ENCODE peak calls at places on chromosomes 3 and 15, in seven cellular contexts. One of them, this sample, is unnamed.

GRCh38 chr3:17730318-17730967 is 12.0 kb downstream of the TBC1D5 start:
- DNase-seq in IMR-90: peak
- DNase-seq in coronary artery: no peak
- DNase-seq in aorta: no peak
- DNase-seq in CD4-positive, alpha-beta T cell: no peak
- DNase-seq in neuronal stem cell: no peak
- DNase-seq in foreskin keratinocyte: no peak
- DNase-seq in this sample: peak

GRCh38 chr15:26028086-26028740 is 165.1 kb upstream of the ATP10A start:
- DNase-seq in IMR-90: no peak
- DNase-seq in coronary artery: no peak
- DNase-seq in aorta: no peak
- DNase-seq in CD4-positive, alpha-beta T cell: no peak
- DNase-seq in neuronal stem cell: no peak
- DNase-seq in foreskin keratinocyte: no peak
- DNase-seq in this sample: peak

GRCh38 chr3:122356402-122356801 is 26.6 kb downstream of the MIX23 start:
- DNase-seq in IMR-90: peak
- DNase-seq in coronary artery: no peak
- DNase-seq in aorta: no peak
- DNase-seq in CD4-positive, alpha-beta T cell: peak
- DNase-seq in neuronal stem cell: peak
- DNase-seq in foreskin keratinocyte: no peak
- DNase-seq in this sample: peak

GRCh38 chr3:69214241-69214640 is 91.8 kb upstream of the LMOD3 start:
- DNase-seq in IMR-90: no peak
- DNase-seq in coronary artery: no peak
- DNase-seq in aorta: no peak
- DNase-seq in CD4-positive, alpha-beta T cell: no peak
- DNase-seq in neuronal stem cell: no peak
- DNase-seq in foreskin keratinocyte: no peak
- DNase-seq in this sample: no peak

GRCh38 chr3:56792201-56792600 is 9.5 kb downstream of the ARHGEF3 start:
- DNase-seq in IMR-90: no peak
- DNase-seq in coronary artery: no peak
- DNase-seq in aorta: no peak
- DNase-seq in CD4-positive, alpha-beta T cell: no peak
- DNase-seq in neuronal stem cell: no peak
- DNase-seq in foreskin keratinocyte: no peak
- DNase-seq in this sample: no peak

GRCh38 chr3:133573629-133574194 is at the start of gene CDV3:
- DNase-seq in IMR-90: no peak
- DNase-seq in coronary artery: peak
- DNase-seq in aorta: no peak
- DNase-seq in CD4-positive, alpha-beta T cell: no peak
- DNase-seq in neuronal stem cell: no peak
- DNase-seq in foreskin keratinocyte: no peak
- DNase-seq in this sample: no peak

GRCh38 chr15:78149805-78150751 is 916 bp downstream of the IDH3A start:
- DNase-seq in IMR-90: no peak
- DNase-seq in coronary artery: no peak
- DNase-seq in aorta: no peak
- DNase-seq in CD4-positive, alpha-beta T cell: no peak
- DNase-seq in neuronal stem cell: no peak
- DNase-seq in foreskin keratinocyte: no peak
- DNase-seq in this sample: peak

GRCh38 chr3:15744176-15744575 is 53.6 kb downstream of the ANKRD28 start:
- DNase-seq in IMR-90: no peak
- DNase-seq in coronary artery: no peak
- DNase-seq in aorta: no peak
- DNase-seq in CD4-positive, alpha-beta T cell: no peak
- DNase-seq in neuronal stem cell: no peak
- DNase-seq in foreskin keratinocyte: no peak
- DNase-seq in this sample: no peak

GRCh38 chr15:77025941-77026411 is 31.1 kb downstream of the PSTPIP1 start:
- DNase-seq in IMR-90: no peak
- DNase-seq in coronary artery: peak
- DNase-seq in aorta: peak
- DNase-seq in CD4-positive, alpha-beta T cell: no peak
- DNase-seq in neuronal stem cell: no peak
- DNase-seq in foreskin keratinocyte: no peak
- DNase-seq in this sample: no peak

GRCh38 chr15:67190813-67191212 is 63.6 kb downstream of the AAGAB start:
- DNase-seq in IMR-90: peak
- DNase-seq in coronary artery: no peak
- DNase-seq in aorta: no peak
- DNase-seq in CD4-positive, alpha-beta T cell: no peak
- DNase-seq in neuronal stem cell: no peak
- DNase-seq in foreskin keratinocyte: no peak
- DNase-seq in this sample: no peak

GRCh38 chr3:27596334-27596841 is 112.2 kb upstream of the SLC4A7 start:
- DNase-seq in IMR-90: peak
- DNase-seq in coronary artery: no peak
- DNase-seq in aorta: no peak
- DNase-seq in CD4-positive, alpha-beta T cell: no peak
- DNase-seq in neuronal stem cell: no peak
- DNase-seq in foreskin keratinocyte: no peak
- DNase-seq in this sample: no peak

GRCh38 chr15:84915011-84915958 is 30.8 kb downstream of the SLC28A1 start:
- DNase-seq in IMR-90: peak
- DNase-seq in coronary artery: peak
- DNase-seq in aorta: peak
- DNase-seq in CD4-positive, alpha-beta T cell: no peak
- DNase-seq in neuronal stem cell: no peak
- DNase-seq in foreskin keratinocyte: peak
- DNase-seq in this sample: peak

GRCh38 chr15:76181705-76182107 is 121.9 kb downstream of the TMEM266 start:
- DNase-seq in IMR-90: no peak
- DNase-seq in coronary artery: no peak
- DNase-seq in aorta: no peak
- DNase-seq in CD4-positive, alpha-beta T cell: no peak
- DNase-seq in neuronal stem cell: no peak
- DNase-seq in foreskin keratinocyte: no peak
- DNase-seq in this sample: no peak

GRCh38 chr3:46970391-46971091 is 6.0 kb downstream of the CCDC12 start:
- DNase-seq in IMR-90: no peak
- DNase-seq in coronary artery: no peak
- DNase-seq in aorta: no peak
- DNase-seq in CD4-positive, alpha-beta T cell: no peak
- DNase-seq in neuronal stem cell: no peak
- DNase-seq in foreskin keratinocyte: no peak
- DNase-seq in this sample: no peak

GRCh38 chr3:22714758-22715157 is 488.4 kb upstream of the UBE2E2 start:
- DNase-seq in IMR-90: no peak
- DNase-seq in coronary artery: no peak
- DNase-seq in aorta: no peak
- DNase-seq in CD4-positive, alpha-beta T cell: no peak
- DNase-seq in neuronal stem cell: no peak
- DNase-seq in foreskin keratinocyte: no peak
- DNase-seq in this sample: no peak

GRCh38 chr3:113231391-113231790 is 20.0 kb downstream of the BOC start:
- DNase-seq in IMR-90: peak
- DNase-seq in coronary artery: no peak
- DNase-seq in aorta: no peak
- DNase-seq in CD4-positive, alpha-beta T cell: no peak
- DNase-seq in neuronal stem cell: no peak
- DNase-seq in foreskin keratinocyte: peak
- DNase-seq in this sample: no peak
- H3K27ac ChIP-seq in IMR-90: no peak
- H3K27ac ChIP-seq in coronary artery: no peak
- H3K27ac ChIP-seq in aorta: no peak
- H3K27ac ChIP-seq in CD4-positive, alpha-beta T cell: no peak
- H3K27ac ChIP-seq in neuronal stem cell: no peak
- H3K27ac ChIP-seq in foreskin keratinocyte: peak
- H3K27ac ChIP-seq in this sample: no peak

DNA sequence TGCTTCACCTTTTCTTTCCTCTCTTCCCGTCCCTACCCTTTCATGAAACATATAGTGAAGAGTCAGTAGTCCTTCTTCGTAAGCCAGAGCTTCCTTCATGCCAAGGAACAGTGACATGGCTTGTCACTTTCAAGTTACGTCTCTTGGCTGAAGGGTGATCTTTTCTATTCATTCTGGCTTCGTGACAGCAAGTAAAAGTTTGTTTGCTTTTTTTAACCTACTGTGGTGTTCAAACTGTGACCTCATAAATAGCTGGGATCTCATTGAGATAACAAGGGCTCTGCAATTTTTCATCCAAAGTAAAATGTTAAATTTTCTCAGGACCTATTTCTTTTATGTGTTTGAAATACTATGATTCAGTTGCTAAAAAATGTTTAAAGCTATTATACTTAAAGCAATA is 10.5 kb downstream of the CDIN1 start:
- DNase-seq in IMR-90: peak
- DNase-seq in coronary artery: no peak
- DNase-seq in aorta: no peak
- DNase-seq in CD4-positive, alpha-beta T cell: no peak
- DNase-seq in neuronal stem cell: no peak
- DNase-seq in foreskin keratinocyte: no peak
- DNase-seq in this sample: no peak
- H3K27ac ChIP-seq in IMR-90: no peak
- H3K27ac ChIP-seq in coronary artery: no peak
- H3K27ac ChIP-seq in aorta: peak
- H3K27ac ChIP-seq in CD4-positive, alpha-beta T cell: no peak
- H3K27ac ChIP-seq in neuronal stem cell: no peak
- H3K27ac ChIP-seq in foreskin keratinocyte: no peak
- H3K27ac ChIP-seq in this sample: no peak

DNA sequence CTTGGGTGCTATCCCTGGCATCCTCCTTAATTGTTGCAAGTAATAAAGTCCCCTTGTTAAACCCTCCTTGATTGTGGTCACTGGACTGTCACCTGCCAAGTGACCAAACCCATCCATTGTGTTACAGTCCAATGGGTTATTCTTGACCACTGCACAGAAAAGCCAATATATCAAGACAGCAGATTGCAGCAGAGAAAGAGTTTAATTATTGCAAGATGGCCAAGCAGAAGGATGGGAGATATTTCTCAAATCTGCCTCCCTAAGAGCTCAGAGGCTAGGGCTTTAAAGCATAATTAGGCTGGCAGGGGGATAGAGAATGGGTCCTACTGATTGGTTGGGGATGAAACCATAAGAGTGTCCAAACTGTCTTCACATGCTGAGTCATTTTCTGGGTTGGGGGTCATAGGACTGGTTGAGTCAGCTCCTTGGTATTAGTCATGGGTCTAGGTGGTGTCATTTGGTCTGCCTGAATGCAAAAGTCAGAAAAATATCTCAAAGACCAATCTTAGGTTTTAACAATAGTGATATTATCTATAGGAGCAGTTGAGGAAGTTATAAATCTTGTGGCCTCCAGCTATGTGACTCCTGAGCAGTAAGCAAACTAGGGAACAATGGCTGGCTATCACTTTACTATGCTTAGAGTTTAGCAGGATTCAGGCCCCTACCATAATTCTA is 19.1 kb upstream of the XYLB start:
- DNase-seq in IMR-90: peak
- DNase-seq in coronary artery: no peak
- DNase-seq in aorta: no peak
- DNase-seq in CD4-positive, alpha-beta T cell: no peak
- DNase-seq in neuronal stem cell: no peak
- DNase-seq in foreskin keratinocyte: peak
- DNase-seq in this sample: peak
- H3K27ac ChIP-seq in IMR-90: no peak
- H3K27ac ChIP-seq in coronary artery: no peak
- H3K27ac ChIP-seq in aorta: no peak
- H3K27ac ChIP-seq in CD4-positive, alpha-beta T cell: no peak
- H3K27ac ChIP-seq in neuronal stem cell: no peak
- H3K27ac ChIP-seq in foreskin keratinocyte: no peak
- H3K27ac ChIP-seq in this sample: no peak

GRCh38 chr15:34892963-34893591 is 76.5 kb downstream of the AQR start:
- DNase-seq in IMR-90: no peak
- DNase-seq in coronary artery: no peak
- DNase-seq in aorta: no peak
- DNase-seq in CD4-positive, alpha-beta T cell: no peak
- DNase-seq in neuronal stem cell: no peak
- DNase-seq in foreskin keratinocyte: no peak
- DNase-seq in this sample: peak
- H3K27ac ChIP-seq in IMR-90: no peak
- H3K27ac ChIP-seq in coronary artery: no peak
- H3K27ac ChIP-seq in aorta: no peak
- H3K27ac ChIP-seq in CD4-positive, alpha-beta T cell: no peak
- H3K27ac ChIP-seq in neuronal stem cell: no peak
- H3K27ac ChIP-seq in foreskin keratinocyte: no peak
- H3K27ac ChIP-seq in this sample: no peak

DNA sequence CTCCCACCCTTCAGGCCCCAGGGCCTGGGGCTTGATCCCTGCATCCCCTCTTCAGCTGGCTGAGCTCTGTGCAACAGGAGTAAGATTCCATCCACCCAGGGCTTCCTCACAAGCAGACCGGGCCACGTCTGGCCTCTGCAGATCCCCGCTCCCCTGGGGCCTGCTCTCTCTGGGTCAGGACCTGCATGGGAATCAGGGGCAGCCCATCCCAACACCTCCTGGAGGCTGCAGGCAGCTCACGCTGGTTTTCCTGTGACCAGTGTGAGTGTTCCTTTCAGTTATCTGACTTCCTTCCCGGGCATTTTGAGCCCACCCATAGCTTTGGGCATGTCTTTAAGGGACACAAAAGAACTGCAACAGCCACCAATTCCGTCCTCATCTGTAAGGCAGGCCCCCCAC is 16.3 kb downstream of the NUP210 start:
- DNase-seq in IMR-90: no peak
- DNase-seq in coronary artery: no peak
- DNase-seq in aorta: no peak
- DNase-seq in CD4-positive, alpha-beta T cell: no peak
- DNase-seq in neuronal stem cell: no peak
- DNase-seq in foreskin keratinocyte: no peak
- DNase-seq in this sample: no peak
- H3K27ac ChIP-seq in IMR-90: no peak
- H3K27ac ChIP-seq in coronary artery: no peak
- H3K27ac ChIP-seq in aorta: no peak
- H3K27ac ChIP-seq in CD4-positive, alpha-beta T cell: no peak
- H3K27ac ChIP-seq in neuronal stem cell: peak
- H3K27ac ChIP-seq in foreskin keratinocyte: no peak
- H3K27ac ChIP-seq in this sample: no peak

DNA sequence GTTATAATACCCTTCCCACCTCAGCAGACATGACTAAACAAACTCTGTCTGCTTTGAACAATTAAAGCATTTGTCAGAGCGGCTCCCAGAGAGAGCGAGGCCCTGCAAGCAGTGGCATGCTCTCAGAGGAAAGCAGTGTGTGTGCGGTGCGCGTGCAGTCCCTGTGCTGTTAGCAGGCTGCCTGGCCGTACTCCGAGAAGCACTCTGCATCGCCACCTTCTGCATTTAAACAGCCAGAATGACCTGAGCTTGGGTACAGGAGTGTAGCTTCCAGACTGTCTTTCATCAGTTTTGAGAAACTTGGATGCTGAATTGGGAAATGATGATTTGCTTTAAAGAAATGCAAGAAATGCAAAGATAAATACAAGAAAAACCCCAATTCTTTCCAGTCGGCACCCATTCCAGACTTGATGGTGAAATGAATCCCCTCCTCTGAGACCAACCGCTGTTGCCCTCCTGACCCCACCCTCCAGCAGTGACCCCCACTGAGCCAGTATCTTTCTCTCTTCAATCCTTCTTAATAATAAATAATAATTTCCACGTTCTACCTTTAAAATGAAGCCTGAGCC is 113.5 kb downstream of the VGLL4 start:
- DNase-seq in IMR-90: peak
- DNase-seq in coronary artery: no peak
- DNase-seq in aorta: peak
- DNase-seq in CD4-positive, alpha-beta T cell: no peak
- DNase-seq in neuronal stem cell: no peak
- DNase-seq in foreskin keratinocyte: peak
- DNase-seq in this sample: no peak
- H3K27ac ChIP-seq in IMR-90: peak
- H3K27ac ChIP-seq in coronary artery: no peak
- H3K27ac ChIP-seq in aorta: peak
- H3K27ac ChIP-seq in CD4-positive, alpha-beta T cell: no peak
- H3K27ac ChIP-seq in neuronal stem cell: no peak
- H3K27ac ChIP-seq in foreskin keratinocyte: no peak
- H3K27ac ChIP-seq in this sample: no peak

GRCh38 chr3:196623350-196623749 is 16.1 kb upstream of the NRROS start:
- DNase-seq in IMR-90: no peak
- DNase-seq in coronary artery: no peak
- DNase-seq in aorta: no peak
- DNase-seq in CD4-positive, alpha-beta T cell: no peak
- DNase-seq in neuronal stem cell: no peak
- DNase-seq in foreskin keratinocyte: no peak
- DNase-seq in this sample: no peak
- H3K27ac ChIP-seq in IMR-90: no peak
- H3K27ac ChIP-seq in coronary artery: peak
- H3K27ac ChIP-seq in aorta: no peak
- H3K27ac ChIP-seq in CD4-positive, alpha-beta T cell: no peak
- H3K27ac ChIP-seq in neuronal stem cell: no peak
- H3K27ac ChIP-seq in foreskin keratinocyte: no peak
- H3K27ac ChIP-seq in this sample: no peak

This sample was measured in mesendoderm.